ENCODE peak calls at places on chromosomes 2 and 18, in five cellular contexts. One of them, this sample, is unnamed.

GRCh38 chr2:149924028-149924427 is 336.5 kb upstream of the MMADHC start:
- DNase-seq in A673: no peak
- DNase-seq in mammary epithelial cell: peak
- DNase-seq in neural crest cell: no peak
- DNase-seq in upper lobe of right lung: no peak
- DNase-seq in this sample: no peak

GRCh38 chr18:36594621-36595020 is 234.2 kb downstream of the TPGS2 start:
- DNase-seq in A673: no peak
- DNase-seq in mammary epithelial cell: no peak
- DNase-seq in neural crest cell: no peak
- DNase-seq in upper lobe of right lung: no peak
- DNase-seq in this sample: no peak

GRCh38 chr2:144847347-144848080 is 327.6 kb upstream of the ZEB2 start:
- DNase-seq in A673: no peak
- DNase-seq in mammary epithelial cell: no peak
- DNase-seq in neural crest cell: no peak
- DNase-seq in upper lobe of right lung: no peak
- DNase-seq in this sample: no peak

GRCh38 chr2:64225491-64225890 is 81.3 kb upstream of the PELI1 start:
- DNase-seq in A673: peak
- DNase-seq in mammary epithelial cell: peak
- DNase-seq in neural crest cell: no peak
- DNase-seq in upper lobe of right lung: no peak
- DNase-seq in this sample: no peak

GRCh38 chr2:54209379-54209778 is 46.6 kb downstream of the TSPYL6 start:
- DNase-seq in A673: no peak
- DNase-seq in mammary epithelial cell: no peak
- DNase-seq in neural crest cell: no peak
- DNase-seq in upper lobe of right lung: no peak
- DNase-seq in this sample: no peak

GRCh38 chr2:71154798-71155197 is 24.4 kb downstream of the MPHOSPH10 start:
- DNase-seq in A673: no peak
- DNase-seq in mammary epithelial cell: peak
- DNase-seq in neural crest cell: no peak
- DNase-seq in upper lobe of right lung: no peak
- DNase-seq in this sample: no peak

GRCh38 chr2:174066871-174067270 is 101.7 kb upstream of the SP3 start:
- DNase-seq in A673: no peak
- DNase-seq in mammary epithelial cell: no peak
- DNase-seq in neural crest cell: no peak
- DNase-seq in upper lobe of right lung: no peak
- DNase-seq in this sample: no peak

GRCh38 chr2:134897932-134898331 is 20.7 kb upstream of the CCNT2 start:
- DNase-seq in A673: no peak
- DNase-seq in mammary epithelial cell: no peak
- DNase-seq in neural crest cell: no peak
- DNase-seq in upper lobe of right lung: no peak
- DNase-seq in this sample: no peak

GRCh38 chr2:191566347-191566746 is 111.6 kb upstream of the NABP1 start:
- DNase-seq in A673: peak
- DNase-seq in mammary epithelial cell: peak
- DNase-seq in neural crest cell: peak
- DNase-seq in upper lobe of right lung: no peak
- DNase-seq in this sample: no peak

GRCh38 chr2:136920652-136921333 is 155.4 kb downstream of the THSD7B start:
- DNase-seq in A673: no peak
- DNase-seq in mammary epithelial cell: no peak
- DNase-seq in neural crest cell: no peak
- DNase-seq in upper lobe of right lung: no peak
- DNase-seq in this sample: no peak

GRCh38 chr18:2994603-2995432 is 18.1 kb downstream of the LPIN2 start:
- DNase-seq in A673: peak
- DNase-seq in mammary epithelial cell: no peak
- DNase-seq in neural crest cell: no peak
- DNase-seq in upper lobe of right lung: no peak
- DNase-seq in this sample: no peak

GRCh38 chr2:200668473-200668872 is 82.7 kb downstream of the AOX1 start:
- DNase-seq in A673: no peak
- DNase-seq in mammary epithelial cell: no peak
- DNase-seq in neural crest cell: no peak
- DNase-seq in upper lobe of right lung: no peak
- DNase-seq in this sample: no peak

GRCh38 chr2:134351899-134352298 is 98.0 kb downstream of the MGAT5 start:
- DNase-seq in A673: no peak
- DNase-seq in mammary epithelial cell: no peak
- DNase-seq in neural crest cell: no peak
- DNase-seq in upper lobe of right lung: no peak
- DNase-seq in this sample: no peak

GRCh38 chr2:208269091-208269490 is 3.0 kb downstream of the PIKFYVE start:
- DNase-seq in A673: peak
- DNase-seq in mammary epithelial cell: no peak
- DNase-seq in neural crest cell: no peak
- DNase-seq in upper lobe of right lung: no peak
- DNase-seq in this sample: no peak
- TF ChIP-seq CTCF in A673: peak
- TF ChIP-seq CTCF in mammary epithelial cell: peak
- TF ChIP-seq CTCF in neural crest cell: peak
- TF ChIP-seq CTCF in upper lobe of right lung: peak
- TF ChIP-seq CTCF in this sample: no peak

GRCh38 chr18:49249523-49249922 is 210.9 kb downstream of the DYM start:
- DNase-seq in A673: peak
- DNase-seq in mammary epithelial cell: peak
- DNase-seq in neural crest cell: no peak
- DNase-seq in upper lobe of right lung: no peak
- DNase-seq in this sample: no peak

GRCh38 chr18:49247786-49248185 is 212.7 kb downstream of the DYM start:
- DNase-seq in A673: no peak
- DNase-seq in mammary epithelial cell: no peak
- DNase-seq in neural crest cell: no peak
- DNase-seq in upper lobe of right lung: no peak
- DNase-seq in this sample: no peak

GRCh38 chr18:49251451-49251850 is 209.0 kb downstream of the DYM start:
- DNase-seq in A673: no peak
- DNase-seq in mammary epithelial cell: no peak
- DNase-seq in neural crest cell: no peak
- DNase-seq in upper lobe of right lung: no peak
- DNase-seq in this sample: no peak

GRCh38 chr18:49250819-49251388 is 209.5 kb downstream of the DYM start:
- DNase-seq in A673: peak
- DNase-seq in mammary epithelial cell: no peak
- DNase-seq in neural crest cell: no peak
- DNase-seq in upper lobe of right lung: no peak
- DNase-seq in this sample: no peak
- TF ChIP-seq CTCF in A673: peak
- TF ChIP-seq CTCF in mammary epithelial cell: peak
- TF ChIP-seq CTCF in neural crest cell: peak
- TF ChIP-seq CTCF in upper lobe of right lung: peak
- TF ChIP-seq CTCF in this sample: peak

DNA sequence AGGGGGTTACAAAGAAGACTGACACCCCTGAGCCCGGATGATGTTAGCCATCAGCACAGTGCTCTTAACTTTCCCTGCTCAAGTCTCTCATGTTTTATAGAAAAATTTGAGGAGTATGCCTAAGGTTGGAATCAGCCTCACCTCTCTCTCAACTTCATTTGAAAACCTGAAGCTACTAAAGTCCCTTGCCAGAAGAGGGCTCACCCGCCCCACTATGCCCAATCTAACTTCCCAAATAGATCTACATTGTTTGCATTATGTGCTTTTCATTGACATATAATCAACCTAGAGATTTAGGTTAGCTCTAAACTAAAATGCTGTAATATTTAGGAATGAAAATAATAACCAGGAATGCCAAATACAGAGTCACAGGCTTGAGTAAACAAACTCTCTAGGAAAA is 305.4 kb downstream of the NCKAP5 start:
- DNase-seq in A673: peak
- DNase-seq in mammary epithelial cell: peak
- DNase-seq in neural crest cell: no peak
- DNase-seq in upper lobe of right lung: no peak
- DNase-seq in this sample: no peak
- TF ChIP-seq CTCF in A673: peak
- TF ChIP-seq CTCF in mammary epithelial cell: peak
- TF ChIP-seq CTCF in neural crest cell: peak
- TF ChIP-seq CTCF in upper lobe of right lung: no peak
- TF ChIP-seq CTCF in this sample: no peak

DNA sequence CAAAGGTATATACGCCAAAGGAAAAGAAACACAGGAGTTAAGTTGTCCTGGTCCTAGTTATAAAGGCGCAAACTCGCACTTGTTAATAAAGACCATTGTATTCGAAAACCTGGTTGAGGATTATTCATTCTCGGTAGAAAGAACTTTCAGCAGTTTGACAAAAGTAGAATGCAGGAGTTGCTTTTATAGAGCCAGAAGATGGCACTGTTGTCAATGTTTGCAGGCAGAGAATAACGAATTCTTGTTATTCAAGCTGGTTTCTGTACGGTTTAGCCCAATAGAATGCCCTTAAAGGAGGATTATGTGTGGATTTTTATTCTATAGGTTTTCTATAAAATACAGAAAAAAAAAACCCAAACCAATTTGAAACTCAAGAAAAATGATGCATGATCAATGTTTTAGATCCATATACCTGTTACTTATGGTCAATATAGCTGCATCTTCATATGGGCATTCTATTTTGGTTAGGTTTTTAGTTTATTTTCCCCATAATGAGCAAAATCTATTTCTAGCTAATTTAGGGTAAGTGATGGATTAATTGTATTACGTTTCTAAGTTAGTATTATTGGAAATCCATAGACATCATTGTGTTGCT is 510.3 kb downstream of the PLCL1 start:
- DNase-seq in A673: peak
- DNase-seq in mammary epithelial cell: peak
- DNase-seq in neural crest cell: no peak
- DNase-seq in upper lobe of right lung: no peak
- DNase-seq in this sample: no peak
- TF ChIP-seq CTCF in A673: peak
- TF ChIP-seq CTCF in mammary epithelial cell: peak
- TF ChIP-seq CTCF in neural crest cell: peak
- TF ChIP-seq CTCF in upper lobe of right lung: peak
- TF ChIP-seq CTCF in this sample: peak

DNA sequence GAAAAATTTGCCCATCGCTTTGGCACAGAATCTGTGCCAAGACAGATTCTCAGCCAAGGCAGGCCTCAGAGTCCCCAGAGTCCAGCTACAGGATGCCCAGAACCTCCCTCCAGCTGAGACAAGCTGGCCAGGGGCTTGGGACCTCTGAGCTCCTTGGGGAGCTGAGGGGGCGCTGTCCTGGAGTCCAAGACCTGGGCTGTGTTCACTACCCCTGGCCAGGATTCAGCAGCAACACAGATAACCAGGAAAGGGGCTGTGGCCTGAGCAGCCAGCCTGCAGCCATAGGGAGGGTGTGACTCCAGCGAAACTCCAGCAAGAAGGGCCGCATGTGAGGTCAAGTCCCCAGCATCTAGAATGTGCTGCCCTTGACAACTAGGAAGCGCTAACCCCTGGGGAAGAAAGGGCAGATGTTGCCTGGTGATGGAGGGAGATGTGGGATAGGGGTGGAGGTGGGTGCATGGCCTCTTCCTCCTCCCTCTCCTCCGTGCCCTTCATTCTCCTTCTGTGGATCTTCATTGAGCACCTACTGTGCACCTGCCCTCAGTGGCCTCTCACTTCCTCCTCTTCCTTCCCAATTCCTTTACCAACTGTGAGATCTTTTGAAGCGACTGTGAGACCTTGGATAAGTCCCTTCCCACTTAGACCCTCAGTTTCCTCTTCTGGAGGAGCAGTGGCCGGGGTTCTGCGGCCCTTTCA is 7.7 kb upstream of the ARID5A start:
- DNase-seq in A673: no peak
- DNase-seq in mammary epithelial cell: no peak
- DNase-seq in neural crest cell: no peak
- DNase-seq in upper lobe of right lung: peak
- DNase-seq in this sample: no peak
- TF ChIP-seq CTCF in A673: no peak
- TF ChIP-seq CTCF in mammary epithelial cell: no peak
- TF ChIP-seq CTCF in neural crest cell: no peak
- TF ChIP-seq CTCF in upper lobe of right lung: no peak
- TF ChIP-seq CTCF in this sample: no peak

GRCh38 chr2:27211943-27212625 is at the start of the genes ATRAID and SLC5A6:
- DNase-seq in A673: peak
- DNase-seq in mammary epithelial cell: peak
- DNase-seq in neural crest cell: peak
- DNase-seq in upper lobe of right lung: peak
- DNase-seq in this sample: peak

GRCh38 chr2:27212626-27213471 is 781 bp upstream of the SLC5A6 start:
- DNase-seq in A673: peak
- DNase-seq in mammary epithelial cell: peak
- DNase-seq in neural crest cell: peak
- DNase-seq in upper lobe of right lung: no peak
- DNase-seq in this sample: peak

GRCh38 chr2:27209621-27210401 is 2.0 kb upstream of the ATRAID start:
- DNase-seq in A673: peak
- DNase-seq in mammary epithelial cell: peak
- DNase-seq in neural crest cell: no peak
- DNase-seq in upper lobe of right lung: no peak
- DNase-seq in this sample: no peak

GRCh38 chr2:27208486-27209050 is 3.3 kb upstream of the ATRAID start:
- DNase-seq in A673: no peak
- DNase-seq in mammary epithelial cell: no peak
- DNase-seq in neural crest cell: no peak
- DNase-seq in upper lobe of right lung: no peak
- DNase-seq in this sample: no peak

DNA sequence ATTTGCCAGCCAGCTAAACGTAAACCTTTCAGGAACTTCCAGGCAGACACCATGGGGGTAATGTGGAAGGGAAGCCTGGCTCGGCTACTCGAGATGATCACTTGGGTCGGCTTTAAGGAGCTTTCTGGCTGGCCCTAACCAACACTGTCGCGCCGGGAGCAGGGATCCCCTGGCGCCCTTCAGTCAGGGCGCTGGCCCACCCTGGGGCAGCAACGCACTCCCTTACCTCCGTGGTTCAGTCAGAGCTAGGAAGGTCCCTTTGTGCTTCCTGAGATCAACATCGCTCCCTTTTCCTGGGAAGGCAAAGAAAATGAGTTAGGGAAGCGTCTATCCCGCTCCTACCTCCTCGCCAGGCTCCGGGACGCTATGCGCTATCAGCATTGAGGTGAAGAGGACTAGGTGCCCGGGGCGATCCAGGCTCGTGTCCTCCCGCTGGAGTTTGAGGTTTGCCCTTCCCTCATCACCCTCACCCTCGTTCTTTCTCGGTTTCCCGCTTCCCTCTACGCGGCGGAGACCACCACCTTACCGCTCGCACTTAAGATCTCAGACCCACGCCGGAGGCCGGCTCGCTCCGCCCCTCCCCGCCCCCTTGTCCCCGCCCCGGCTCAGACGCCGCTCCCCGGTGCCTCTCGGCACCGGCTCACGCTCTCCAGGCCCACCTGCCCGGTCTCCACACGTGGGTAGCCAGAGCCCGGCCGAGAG is 449 bp upstream of the ATRAID start:
- DNase-seq in A673: no peak
- DNase-seq in mammary epithelial cell: no peak
- DNase-seq in neural crest cell: peak
- DNase-seq in upper lobe of right lung: no peak
- DNase-seq in this sample: no peak
- TF ChIP-seq CTCF in A673: no peak
- TF ChIP-seq CTCF in mammary epithelial cell: no peak
- TF ChIP-seq CTCF in neural crest cell: no peak
- TF ChIP-seq CTCF in upper lobe of right lung: no peak
- TF ChIP-seq CTCF in this sample: no peak